ENCODE peak calls at places on chromosomes 1 and 21, in eight cellular contexts. One of them, this sample, is unnamed.

GRCh38 chr21:26557106-26557505 is 16.0 kb downstream of the CYYR1 start:
- DNase-seq in ovary: no peak
- DNase-seq in psoas muscle: no peak
- DNase-seq in astrocyte of the cerebellum: no peak
- DNase-seq in H9: no peak
- DNase-seq in cardiac fibroblast: no peak
- DNase-seq in SK-N-SH: no peak
- DNase-seq in stomach: no peak
- DNase-seq in this sample: no peak

GRCh38 chr1:8228253-8228652 is 89.7 kb upstream of the SLC45A1 start:
- DNase-seq in ovary: no peak
- DNase-seq in psoas muscle: no peak
- DNase-seq in astrocyte of the cerebellum: no peak
- DNase-seq in H9: no peak
- DNase-seq in cardiac fibroblast: no peak
- DNase-seq in SK-N-SH: no peak
- DNase-seq in stomach: no peak
- DNase-seq in this sample: no peak

GRCh38 chr1:15279576-15280230 is 32.7 kb downstream of the FHAD1 start:
- DNase-seq in ovary: no peak
- DNase-seq in psoas muscle: no peak
- DNase-seq in astrocyte of the cerebellum: no peak
- DNase-seq in H9: peak
- DNase-seq in cardiac fibroblast: no peak
- DNase-seq in SK-N-SH: peak
- DNase-seq in stomach: no peak
- DNase-seq in this sample: no peak

GRCh38 chr1:59433440-59433813 is 136.5 kb downstream of the FGGY start:
- DNase-seq in ovary: no peak
- DNase-seq in psoas muscle: peak
- DNase-seq in astrocyte of the cerebellum: peak
- DNase-seq in H9: no peak
- DNase-seq in cardiac fibroblast: no peak
- DNase-seq in SK-N-SH: no peak
- DNase-seq in stomach: no peak
- DNase-seq in this sample: no peak

GRCh38 chr21:31176080-31176551 is 137.8 kb upstream of the KRTAP19-8 start:
- DNase-seq in ovary: no peak
- DNase-seq in psoas muscle: no peak
- DNase-seq in astrocyte of the cerebellum: no peak
- DNase-seq in H9: no peak
- DNase-seq in cardiac fibroblast: no peak
- DNase-seq in SK-N-SH: peak
- DNase-seq in stomach: no peak
- DNase-seq in this sample: no peak

GRCh38 chr1:23600283-23600682 is 41.0 kb upstream of the ID3 start:
- DNase-seq in ovary: no peak
- DNase-seq in psoas muscle: no peak
- DNase-seq in astrocyte of the cerebellum: no peak
- DNase-seq in H9: no peak
- DNase-seq in cardiac fibroblast: no peak
- DNase-seq in SK-N-SH: no peak
- DNase-seq in stomach: no peak
- DNase-seq in this sample: no peak

GRCh38 chr1:17587693-17588047 is 48.2 kb downstream of the ARHGEF10L start:
- DNase-seq in ovary: no peak
- DNase-seq in psoas muscle: no peak
- DNase-seq in astrocyte of the cerebellum: peak
- DNase-seq in H9: peak
- DNase-seq in cardiac fibroblast: peak
- DNase-seq in SK-N-SH: no peak
- DNase-seq in stomach: no peak
- DNase-seq in this sample: no peak

GRCh38 chr1:91189096-91189495 is 167.3 kb upstream of the ZNF644 start:
- DNase-seq in ovary: no peak
- DNase-seq in psoas muscle: no peak
- DNase-seq in astrocyte of the cerebellum: no peak
- DNase-seq in H9: no peak
- DNase-seq in cardiac fibroblast: no peak
- DNase-seq in SK-N-SH: no peak
- DNase-seq in stomach: no peak
- DNase-seq in this sample: no peak

GRCh38 chr1:119778359-119778758 is 9.7 kb upstream of the HMGCS2 start:
- DNase-seq in ovary: no peak
- DNase-seq in psoas muscle: no peak
- DNase-seq in astrocyte of the cerebellum: no peak
- DNase-seq in H9: no peak
- DNase-seq in cardiac fibroblast: no peak
- DNase-seq in SK-N-SH: no peak
- DNase-seq in stomach: no peak
- DNase-seq in this sample: no peak

GRCh38 chr1:54559771-54560231 is 11.8 kb downstream of the ACOT11 start:
- DNase-seq in ovary: no peak
- DNase-seq in psoas muscle: peak
- DNase-seq in astrocyte of the cerebellum: no peak
- DNase-seq in H9: no peak
- DNase-seq in cardiac fibroblast: no peak
- DNase-seq in SK-N-SH: peak
- DNase-seq in stomach: no peak
- DNase-seq in this sample: no peak

GRCh38 chr1:230542054-230542453 is 100.2 kb upstream of the COG2 start:
- DNase-seq in ovary: no peak
- DNase-seq in psoas muscle: no peak
- DNase-seq in astrocyte of the cerebellum: no peak
- DNase-seq in H9: no peak
- DNase-seq in cardiac fibroblast: peak
- DNase-seq in SK-N-SH: no peak
- DNase-seq in stomach: no peak
- DNase-seq in this sample: no peak

DNA sequence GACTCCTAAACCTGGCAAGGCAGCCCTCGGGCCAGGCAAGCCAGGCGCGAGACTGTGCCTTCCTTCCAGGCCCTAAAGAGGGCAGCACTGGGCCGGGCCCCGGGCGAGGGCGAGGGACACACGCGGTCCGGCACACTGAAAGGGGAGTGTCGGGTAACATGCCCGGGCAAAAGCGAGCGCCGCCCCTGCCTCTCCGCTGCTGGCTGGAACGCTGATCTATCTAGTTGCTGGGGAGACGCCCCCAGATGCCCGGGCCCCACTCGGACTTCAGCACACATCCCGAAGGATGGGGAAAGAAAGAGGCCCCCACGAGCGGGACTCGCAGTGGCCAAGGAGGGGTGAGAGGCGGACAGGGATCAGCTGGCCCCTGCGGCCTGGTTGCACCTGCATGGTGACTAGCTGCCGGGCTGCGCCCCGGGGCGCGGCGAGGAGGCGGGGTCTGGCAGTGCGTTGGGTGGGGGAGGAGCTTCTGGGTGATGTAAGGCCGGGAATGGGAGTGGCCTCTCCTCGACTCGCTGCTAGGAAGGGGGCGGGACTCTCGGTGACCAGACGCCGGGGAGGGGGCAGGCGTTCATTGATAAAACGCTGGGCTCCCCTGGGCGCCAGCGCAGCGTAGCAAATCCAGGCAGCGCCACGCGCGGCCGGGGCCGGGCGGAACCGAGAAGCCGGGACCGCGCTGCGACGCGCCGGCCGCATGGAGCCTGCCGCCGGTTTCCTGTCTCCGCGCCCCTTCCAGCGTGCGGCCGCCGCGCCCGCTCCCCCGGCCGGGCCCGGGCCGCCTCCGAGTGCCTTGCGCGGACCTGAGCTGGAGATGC is at the start of gene PLK3:
- DNase-seq in ovary: peak
- DNase-seq in psoas muscle: peak
- DNase-seq in astrocyte of the cerebellum: peak
- DNase-seq in H9: peak
- DNase-seq in cardiac fibroblast: peak
- DNase-seq in SK-N-SH: peak
- DNase-seq in stomach: peak
- DNase-seq in this sample: peak
- TF ChIP-seq CTCF in ovary: peak
- TF ChIP-seq CTCF in psoas muscle: peak
- TF ChIP-seq CTCF in astrocyte of the cerebellum: peak
- TF ChIP-seq CTCF in H9: peak
- TF ChIP-seq CTCF in cardiac fibroblast: peak
- TF ChIP-seq CTCF in SK-N-SH: peak
- TF ChIP-seq CTCF in stomach: peak
- TF ChIP-seq CTCF in this sample: peak

DNA sequence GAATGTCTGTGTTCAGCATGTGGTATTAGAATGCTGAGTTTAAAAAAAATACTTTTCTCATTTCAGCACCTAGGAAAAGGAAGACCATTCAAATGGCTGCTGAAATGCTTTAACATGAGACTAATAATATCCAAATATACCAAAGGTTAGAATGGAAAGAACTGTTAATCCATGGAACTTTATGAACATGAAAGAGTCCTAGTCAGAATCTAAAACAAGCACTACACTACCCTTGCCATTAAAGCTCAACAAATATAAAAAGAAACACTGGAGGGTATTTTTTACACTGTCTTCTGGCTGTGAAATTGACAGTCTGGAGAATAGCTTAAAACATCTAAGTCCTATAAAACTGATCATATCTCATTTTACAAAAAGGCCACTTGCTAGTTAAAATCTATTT is 112.9 kb upstream of the HP1BP3 start:
- DNase-seq in ovary: no peak
- DNase-seq in psoas muscle: no peak
- DNase-seq in astrocyte of the cerebellum: no peak
- DNase-seq in H9: no peak
- DNase-seq in cardiac fibroblast: no peak
- DNase-seq in SK-N-SH: no peak
- DNase-seq in stomach: no peak
- DNase-seq in this sample: no peak
- TF ChIP-seq CTCF in ovary: no peak
- TF ChIP-seq CTCF in psoas muscle: no peak
- TF ChIP-seq CTCF in astrocyte of the cerebellum: no peak
- TF ChIP-seq CTCF in H9: no peak
- TF ChIP-seq CTCF in cardiac fibroblast: no peak
- TF ChIP-seq CTCF in SK-N-SH: no peak
- TF ChIP-seq CTCF in stomach: no peak
- TF ChIP-seq CTCF in this sample: no peak

DNA sequence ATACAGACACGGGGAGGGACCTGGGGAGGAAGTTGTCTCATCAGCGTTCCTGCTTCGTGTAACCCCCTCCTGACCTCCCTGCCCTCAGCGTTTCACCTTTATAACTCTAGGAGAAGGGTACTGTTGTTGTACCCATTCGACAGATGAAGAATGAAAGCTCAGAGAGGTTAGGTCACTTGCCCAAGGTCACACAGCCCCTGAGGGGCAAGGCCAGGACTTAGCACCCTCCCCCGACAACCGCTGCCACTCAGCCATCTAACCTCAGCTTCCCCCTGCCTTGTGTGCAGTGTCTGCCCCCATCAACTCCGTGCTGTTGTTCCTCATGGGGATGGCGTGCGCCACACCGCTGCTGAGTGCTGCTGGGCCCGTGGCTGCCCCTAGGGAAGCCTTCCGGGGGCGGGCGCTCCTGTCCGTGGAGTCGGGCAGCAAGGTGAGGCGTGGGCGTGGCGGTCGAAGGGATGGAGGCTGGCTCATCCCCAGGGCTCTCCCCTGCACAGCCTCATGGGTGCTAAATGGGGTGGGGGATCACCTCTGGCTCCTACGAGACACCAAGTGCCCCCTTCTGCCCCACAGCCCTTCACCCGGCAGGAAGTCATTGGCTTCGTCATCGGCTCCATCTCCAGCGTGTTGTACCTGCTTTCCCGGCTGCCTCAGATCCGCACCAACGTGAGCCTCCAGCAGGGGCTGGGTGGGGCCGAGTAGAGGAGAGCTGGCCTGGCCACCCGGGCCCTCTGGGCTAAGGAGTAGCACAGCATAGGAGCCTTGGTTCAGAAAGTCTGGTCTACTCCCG is 14.0 kb downstream of the SLC66A1 start:
- DNase-seq in ovary: no peak
- DNase-seq in psoas muscle: no peak
- DNase-seq in astrocyte of the cerebellum: no peak
- DNase-seq in H9: no peak
- DNase-seq in cardiac fibroblast: no peak
- DNase-seq in SK-N-SH: no peak
- DNase-seq in stomach: no peak
- DNase-seq in this sample: no peak
- TF ChIP-seq CTCF in ovary: no peak
- TF ChIP-seq CTCF in psoas muscle: no peak
- TF ChIP-seq CTCF in astrocyte of the cerebellum: no peak
- TF ChIP-seq CTCF in H9: no peak
- TF ChIP-seq CTCF in cardiac fibroblast: no peak
- TF ChIP-seq CTCF in SK-N-SH: no peak
- TF ChIP-seq CTCF in stomach: no peak
- TF ChIP-seq CTCF in this sample: no peak

GRCh38 chr21:40839551-40839950 is 7.4 kb downstream of the DSCAM start:
- DNase-seq in ovary: no peak
- DNase-seq in psoas muscle: no peak
- DNase-seq in astrocyte of the cerebellum: no peak
- DNase-seq in H9: no peak
- DNase-seq in cardiac fibroblast: no peak
- DNase-seq in SK-N-SH: no peak
- DNase-seq in stomach: no peak
- DNase-seq in this sample: no peak

GRCh38 chr21:40844935-40845334 is 2.0 kb downstream of the DSCAM start:
- DNase-seq in ovary: no peak
- DNase-seq in psoas muscle: no peak
- DNase-seq in astrocyte of the cerebellum: no peak
- DNase-seq in H9: no peak
- DNase-seq in cardiac fibroblast: no peak
- DNase-seq in SK-N-SH: no peak
- DNase-seq in stomach: no peak
- DNase-seq in this sample: no peak

GRCh38 chr21:40842197-40842552 is 4.8 kb downstream of the DSCAM start:
- DNase-seq in ovary: no peak
- DNase-seq in psoas muscle: no peak
- DNase-seq in astrocyte of the cerebellum: no peak
- DNase-seq in H9: no peak
- DNase-seq in cardiac fibroblast: no peak
- DNase-seq in SK-N-SH: no peak
- DNase-seq in stomach: no peak
- DNase-seq in this sample: no peak

GRCh38 chr21:40840441-40840840 is 6.5 kb downstream of the DSCAM start:
- DNase-seq in ovary: no peak
- DNase-seq in psoas muscle: no peak
- DNase-seq in astrocyte of the cerebellum: no peak
- DNase-seq in H9: no peak
- DNase-seq in cardiac fibroblast: no peak
- DNase-seq in SK-N-SH: no peak
- DNase-seq in stomach: no peak
- DNase-seq in this sample: no peak

DNA sequence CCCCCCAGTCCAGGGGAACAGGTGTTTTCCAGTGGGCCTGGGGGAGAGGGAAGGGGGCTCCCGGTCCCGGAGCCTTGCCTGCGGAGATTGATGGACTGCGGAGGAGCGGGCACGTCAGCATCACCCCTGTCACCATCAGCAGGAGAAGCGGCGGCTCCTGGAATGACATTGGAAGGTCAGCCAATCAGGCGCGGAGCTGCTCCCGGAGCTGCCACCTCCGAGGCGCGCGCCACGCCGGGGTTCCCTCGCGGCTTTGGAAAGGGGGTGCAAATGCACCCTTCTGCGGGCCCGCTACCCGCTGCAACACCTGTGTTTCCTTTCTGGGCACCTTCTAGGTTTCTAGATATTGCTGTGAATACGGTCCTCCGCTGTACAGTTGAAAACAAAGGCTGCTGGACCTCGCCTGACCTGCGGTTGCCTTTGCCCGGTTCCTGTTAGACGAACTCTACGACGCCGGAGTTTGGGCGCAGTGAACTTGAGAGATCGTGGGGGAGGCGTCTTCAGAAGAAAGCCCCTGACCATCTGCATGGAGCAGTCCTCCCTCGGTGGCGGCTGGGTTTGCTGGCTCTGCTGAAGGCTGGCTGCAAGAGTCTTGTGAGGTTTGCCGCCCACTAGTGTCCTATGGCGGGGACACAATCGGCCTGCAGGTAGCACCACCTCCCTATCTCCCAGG is 5.3 kb downstream of the DSCAM start:
- DNase-seq in ovary: no peak
- DNase-seq in psoas muscle: no peak
- DNase-seq in astrocyte of the cerebellum: peak
- DNase-seq in H9: peak
- DNase-seq in cardiac fibroblast: no peak
- DNase-seq in SK-N-SH: peak
- DNase-seq in stomach: peak
- DNase-seq in this sample: peak
- TF ChIP-seq CTCF in ovary: no peak
- TF ChIP-seq CTCF in psoas muscle: no peak
- TF ChIP-seq CTCF in astrocyte of the cerebellum: peak
- TF ChIP-seq CTCF in H9: peak
- TF ChIP-seq CTCF in cardiac fibroblast: no peak
- TF ChIP-seq CTCF in SK-N-SH: no peak
- TF ChIP-seq CTCF in stomach: peak
- TF ChIP-seq CTCF in this sample: peak